ENCODE peak calls at places on chromosomes 5 and 9, in five cellular contexts. Q, M, S, R and F are unnamed samples.

GRCh38 chr9:96383165-96383939 is at the start of gene SLC35D2:
- DNase-seq in Q (peak), M (peak), S (peak), R (peak), F (peak)

GRCh38 chr5:124997186-124997893 is 250.9 kb upstream of the ZNF608 start:
- DNase-seq in Q (no peak), M (no peak), S (no peak), R (no peak), F (no peak)

GRCh38 chr5:108216890-108217289 is 165.0 kb downstream of the FBXL17 start:
- DNase-seq in Q (no peak), M (peak), S (no peak), R (no peak), F (peak)

GRCh38 chr9:89605181-89606048 is 603 bp downstream of the GADD45G start:
- DNase-seq in Q (peak), M (peak), S (peak), R (peak), F (peak)

GRCh38 chr5:151682240-151682639 is 4.5 kb downstream of the SPARC start:
- DNase-seq in Q (no peak), M (peak), S (no peak), R (no peak), F (no peak)

GRCh38 chr5:174223355-174223754 is 177.8 kb downstream of the NSG2 start:
- DNase-seq in Q (no peak), M (no peak), S (no peak), R (no peak), F (no peak)

GRCh38 chr5:51380603-51381207 is 2.5 kb upstream of the ISL1 start:
- DNase-seq in Q (no peak), M (peak), S (no peak), R (peak), F (peak)

GRCh38 chr5:41695920-41696582 is 174.2 kb downstream of the OXCT1 start:
- DNase-seq in Q (no peak), M (no peak), S (no peak), R (peak), F (no peak)

GRCh38 chr9:74331607-74332006 is 165.5 kb upstream of the RORB start:
- DNase-seq in Q (no peak), M (no peak), S (no peak), R (no peak), F (no peak)

GRCh38 chr9:136196465-136197371 is 8.2 kb downstream of the LHX3 start:
- DNase-seq in Q (no peak), M (no peak), S (no peak), R (peak), F (no peak)

GRCh38 chr9:91902465-91903125 is 47.4 kb downstream of the ROR2 start:
- DNase-seq in Q (no peak), M (peak), S (no peak), R (no peak), F (no peak)

GRCh38 chr9:137521405-137521985 is 28.7 kb downstream of the PNPLA7 start:
- DNase-seq in Q (no peak), M (no peak), S (no peak), R (no peak), F (no peak)

GRCh38 chr5:96733771-96734498 is 71.8 kb downstream of the CAST start:
- DNase-seq in Q (no peak), M (no peak), S (no peak), R (no peak), F (peak)

GRCh38 chr5:96703384-96703910 is 41.3 kb downstream of the CAST start:
- DNase-seq in Q (no peak), M (peak), S (no peak), R (no peak), F (peak)

DNA sequence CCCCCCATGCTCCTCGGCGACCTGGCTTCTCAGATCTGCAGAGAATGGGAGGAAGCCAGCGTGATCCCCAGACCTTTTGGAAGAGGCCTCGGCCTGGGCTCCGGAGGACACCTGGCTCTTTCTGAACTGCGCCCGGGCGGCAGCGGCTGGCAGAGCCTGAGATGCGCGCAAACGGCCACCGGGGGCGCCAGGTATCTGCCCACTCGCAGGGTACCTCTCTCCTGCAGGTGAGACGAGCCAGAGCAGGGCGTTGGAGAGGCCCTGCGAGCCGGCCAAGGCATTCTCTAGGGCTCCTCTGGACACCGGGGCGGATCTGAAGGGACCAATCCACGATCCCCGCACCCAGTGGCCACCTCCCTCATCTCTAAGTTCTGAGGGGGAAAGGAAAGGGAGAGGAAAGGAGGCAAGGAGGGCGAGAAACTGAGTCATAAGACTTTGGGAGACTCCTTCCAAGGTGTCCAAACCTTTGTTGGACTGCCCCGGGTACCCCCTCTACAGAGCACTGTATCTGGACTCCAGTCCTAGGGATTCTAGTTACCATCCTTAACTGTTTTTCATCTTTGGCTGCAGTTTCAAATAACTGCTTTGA is 55.0 kb upstream of the SLC46A2 start:
- DNase-seq in Q (no peak), M (no peak), S (no peak), R (no peak), F (no peak)
- TF ChIP-seq CTCF in Q (no peak), M (no peak), S (no peak), R (no peak), F (no peak)

GRCh38 chr5:10866913-10867312 is 105.9 kb upstream of the DAP start:
- DNase-seq in Q (no peak), M (peak), S (no peak), R (no peak), F (no peak)
- TF ChIP-seq CTCF in Q (no peak), M (peak), S (no peak), R (no peak), F (no peak)

DNA sequence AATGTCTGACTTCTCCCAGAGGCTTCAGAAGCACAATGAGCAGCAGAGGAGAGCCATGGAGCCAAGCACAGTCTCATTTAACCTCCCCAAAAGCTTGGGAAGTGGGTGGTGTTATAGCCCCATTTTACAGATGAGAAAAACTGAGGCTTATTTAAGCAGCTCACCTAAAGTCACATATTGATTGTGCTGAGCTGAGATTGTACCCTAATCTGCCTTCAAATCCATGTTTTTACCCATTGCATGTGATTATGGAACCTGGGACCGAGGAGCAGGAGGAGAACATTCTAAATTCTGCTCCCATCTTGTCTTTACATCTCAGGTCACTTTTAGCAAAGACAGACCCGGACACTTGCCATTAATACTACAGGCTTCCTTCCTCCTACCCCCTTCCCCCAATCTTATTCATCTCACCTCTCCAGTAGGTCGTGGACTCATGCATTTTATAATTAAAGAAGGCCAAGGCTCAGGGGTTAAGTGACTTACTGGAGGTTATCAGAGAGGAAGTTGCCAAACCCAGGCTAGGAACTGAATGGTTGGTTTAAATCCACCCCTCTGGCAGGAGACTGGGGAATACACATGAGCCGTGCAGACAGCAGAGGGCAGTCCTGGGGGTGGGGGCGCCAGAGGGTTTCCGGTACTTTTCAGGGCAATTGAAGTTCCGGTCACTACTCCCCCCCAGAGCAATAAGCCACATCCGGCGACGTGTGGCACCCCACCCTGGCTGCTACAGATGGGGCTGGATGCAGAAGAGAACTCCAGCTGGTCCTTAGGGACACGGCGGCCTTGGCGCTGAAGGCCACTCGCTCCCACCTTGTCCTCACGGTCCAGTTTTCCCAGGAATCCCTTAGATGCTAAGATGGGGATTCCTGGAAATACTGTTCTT is 51.0 kb upstream of the IL17B start:
- DNase-seq in Q (peak), M (peak), S (peak), R (no peak), F (no peak)
- TF ChIP-seq CTCF in Q (no peak), M (peak), S (peak), R (no peak), F (no peak)

GRCh38 chr9:134962065-134962997 is 44.6 kb upstream of the FCN1 start:
- DNase-seq in Q (no peak), M (no peak), S (peak), R (no peak), F (no peak)
- TF ChIP-seq CTCF in Q (no peak), M (no peak), S (no peak), R (no peak), F (no peak)

GRCh38 chr5:177232761-177233160 is 70.8 kb downstream of the RAB24 start:
- DNase-seq in Q (no peak), M (peak), S (no peak), R (no peak), F (peak)

GRCh38 chr5:177231479-177232250 is 71.9 kb downstream of the RAB24 start:
- DNase-seq in Q (no peak), M (no peak), S (no peak), R (no peak), F (no peak)

GRCh38 chr5:177232358-177232757 is 71.2 kb downstream of the RAB24 start:
- DNase-seq in Q (no peak), M (no peak), S (no peak), R (no peak), F (no peak)

GRCh38 chr5:177233802-177234201 is 69.7 kb downstream of the RAB24 start:
- DNase-seq in Q (no peak), M (no peak), S (no peak), R (no peak), F (no peak)

DNA sequence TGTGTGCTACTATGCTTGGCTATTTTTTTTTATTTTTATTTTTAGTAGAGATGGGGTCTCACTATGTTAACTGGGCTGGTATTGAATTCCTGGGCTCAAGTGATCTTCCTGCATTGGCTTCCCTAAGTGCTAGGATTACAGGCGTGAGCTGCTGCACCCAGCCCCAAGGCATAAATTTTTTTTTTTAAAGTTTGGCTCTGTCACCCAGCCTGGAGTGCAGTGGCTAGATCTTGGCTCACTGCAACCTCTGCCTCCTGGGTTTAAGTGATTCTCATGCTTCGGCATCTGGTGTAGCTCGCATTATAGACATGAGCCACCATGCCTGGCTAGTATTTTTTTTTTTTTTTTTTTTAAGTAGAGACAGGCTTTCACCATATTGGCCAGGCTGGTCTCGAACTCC is 70.3 kb downstream of the RAB24 start:
- DNase-seq in Q (no peak), M (no peak), S (no peak), R (no peak), F (peak)
- TF ChIP-seq CTCF in Q (no peak), M (no peak), S (no peak), R (no peak), F (no peak)